ENCODE peak calls at places on chromosome 18, in four cellular contexts. One of them, this sample, is unnamed.

GRCh38 chr18:23188391-23188790 is 53.1 kb downstream of the CABLES1 start:
- DNase-seq in head of caudate nucleus: no peak
- DNase-seq in NCI-H2081: no peak
- DNase-seq in left ventricle myocardium inferior: no peak
- DNase-seq in this sample: no peak

GRCh38 chr18:13273800-13274199 is 55.2 kb downstream of the LDLRAD4 start:
- DNase-seq in head of caudate nucleus: no peak
- DNase-seq in left ventricle myocardium inferior: no peak
- DNase-seq in NCI-H2081: no peak
- DNase-seq in this sample: peak; percentile 40

GRCh38 chr18:78242307-78242643 is 737.3 kb upstream of the SALL3 start:
- DNase-seq in head of caudate nucleus: no peak
- DNase-seq in NCI-H2081: no peak
- DNase-seq in left ventricle myocardium inferior: no peak
- DNase-seq in this sample: no peak

GRCh38 chr18:74023220-74023619 is 124.4 kb downstream of the FBXO15 start:
- DNase-seq in left ventricle myocardium inferior: no peak
- DNase-seq in head of caudate nucleus: no peak
- DNase-seq in NCI-H2081: no peak
- DNase-seq in this sample: no peak

GRCh38 chr18:33900638-33901037 is 322.6 kb downstream of the ASXL3 start:
- DNase-seq in NCI-H2081: no peak
- DNase-seq in head of caudate nucleus: no peak
- DNase-seq in left ventricle myocardium inferior: no peak
- DNase-seq in this sample: no peak

GRCh38 chr18:38297910-38298309 is 732.3 kb upstream of the CELF4 start:
- DNase-seq in left ventricle myocardium inferior: no peak
- DNase-seq in NCI-H2081: no peak
- DNase-seq in head of caudate nucleus: no peak
- DNase-seq in this sample: no peak

GRCh38 chr18:53790817-53791216 is 433.7 kb downstream of the MBD2 start:
- DNase-seq in NCI-H2081: no peak
- DNase-seq in head of caudate nucleus: no peak
- DNase-seq in left ventricle myocardium inferior: no peak
- DNase-seq in this sample: no peak

GRCh38 chr18:26864658-26865057 is 849 bp downstream of the AQP4 start:
- DNase-seq in NCI-H2081: no peak
- DNase-seq in left ventricle myocardium inferior: no peak
- DNase-seq in head of caudate nucleus: no peak
- DNase-seq in this sample: peak; percentile 64

GRCh38 chr18:66523219-66523991 is 80.5 kb downstream of the CDH19 start:
- DNase-seq in head of caudate nucleus: no peak
- DNase-seq in NCI-H2081: no peak
- DNase-seq in left ventricle myocardium inferior: no peak
- DNase-seq in this sample: no peak

GRCh38 chr18:21735452-21736015 is 5.1 kb upstream of the MIB1 start:
- DNase-seq in head of caudate nucleus: no peak
- DNase-seq in left ventricle myocardium inferior: peak; percentile 23
- DNase-seq in NCI-H2081: no peak
- DNase-seq in this sample: peak; percentile 73

GRCh38 chr18:48314694-48315093 is 94.5 kb downstream of the ZBTB7C start:
- DNase-seq in head of caudate nucleus: no peak
- DNase-seq in NCI-H2081: peak; percentile 25
- DNase-seq in left ventricle myocardium inferior: no peak
- DNase-seq in this sample: no peak

GRCh38 chr18:853471-853870 is 41.4 kb upstream of the YES1 start:
- DNase-seq in left ventricle myocardium inferior: no peak
- DNase-seq in head of caudate nucleus: no peak
- DNase-seq in NCI-H2081: no peak
- DNase-seq in this sample: no peak

GRCh38 chr18:35836932-35837331 is 135.5 kb upstream of the RMP24 start:
- DNase-seq in left ventricle myocardium inferior: no peak
- DNase-seq in NCI-H2081: no peak
- DNase-seq in head of caudate nucleus: no peak
- DNase-seq in this sample: no peak